ENCODE peak calls at places on chromosomes 3 and 15, in six cellular contexts. X is COR-L47; C is HS-27A; U is stimulated activated naive CD8-positive, alpha-beta T cell treated with anti-CD3 and anti-CD28 coated beads, Interleukin-15, Interleukin-2, amounts not matched to agents 100 U/mL and 50 U/mL, for 24 hours; P is T1000; G is HCT116. M is an unnamed sample.

GRCh38 chr15:38558714-38559059 is 5.9 kb downstream of the RASGRP1 start:
- DNase-seq in X (no peak), C (no peak), U (no peak), P (no peak), G (no peak), M (no peak)

GRCh38 chr3:143644370-143645089 is 203.7 kb downstream of the SLC9A9 start:
- DNase-seq in X (peak; percentile 86), C (peak; percentile 51), U (peak; percentile 17), P (peak; percentile 5), G (peak; percentile 47), M (peak; percentile 68)

GRCh38 chr3:196774191-196774820 is 34.6 kb downstream of the PAK2 start:
- DNase-seq in X (no peak), C (no peak), U (no peak), P (no peak), G (no peak), M (no peak)

GRCh38 chr15:73985101-73985873 is 6.8 kb downstream of the STOML1 start:
- DNase-seq in X (no peak), C (no peak), U (no peak), P (no peak), G (no peak), M (no peak)

GRCh38 chr3:25035511-25035910 is 392.6 kb upstream of the RARB start:
- DNase-seq in X (no peak), C (no peak), U (no peak), P (no peak), G (no peak), M (no peak)

GRCh38 chr15:90807074-90807646 is 61.2 kb upstream of the FURIN start:
- DNase-seq in X (no peak), C (no peak), U (no peak), P (no peak), G (no peak), M (no peak)

GRCh38 chr15:69272139-69272538 is 26.6 kb upstream of the PAQR5 start:
- DNase-seq in X (no peak), C (no peak), U (no peak), P (no peak), G (no peak), M (no peak)

GRCh38 chr3:33956211-33956610 is 157.8 kb downstream of the PDCD6IP start:
- DNase-seq in X (no peak), C (no peak), U (no peak), P (no peak), G (no peak), M (no peak)

GRCh38 chr15:61380270-61380669 is 151.2 kb upstream of the RORA start:
- DNase-seq in X (no peak), C (no peak), U (no peak), P (no peak), G (no peak), M (no peak)

GRCh38 chr15:38196116-38196515 is 56.5 kb upstream of the SPRED1 start:
- DNase-seq in X (no peak), C (no peak), U (no peak), P (no peak), G (no peak), M (no peak)

GRCh38 chr3:127747751-127748521 is 74.4 kb downstream of the MGLL start:
- DNase-seq in X (peak; percentile 32), C (peak; percentile 94), U (no peak), P (peak; percentile 58), G (no peak), M (no peak)

GRCh38 chr15:83300826-83301225 is 16.4 kb upstream of the BNC1 start:
- DNase-seq in X (no peak), C (no peak), U (no peak), P (no peak), G (no peak), M (no peak)

GRCh38 chr3:129732200-129732876 is 125.9 kb upstream of the PLXND1 start:
- DNase-seq in X (no peak), C (no peak), U (no peak), P (no peak), G (no peak), M (no peak)

GRCh38 chr3:8768364-8769087 is 887 bp downstream of the OXTR start:
- DNase-seq in X (no peak), C (no peak), U (peak; percentile 7), P (no peak), G (no peak), M (no peak)

GRCh38 chr3:12483872-12484197 is 445 bp upstream of the TSEN2 start:
- DNase-seq in X (no peak), C (no peak), U (no peak), P (no peak), G (no peak), M (no peak)

GRCh38 chr3:78728406-78729145 is 1039.2 kb downstream of the ROBO1 start:
- DNase-seq in X (peak; percentile 90), C (no peak), U (no peak), P (no peak), G (no peak), M (no peak)

GRCh38 chr3:66997560-66998074 is 490 bp upstream of the KBTBD8 start:
- DNase-seq in X (no peak), C (peak; percentile 80), U (peak; percentile 12), P (no peak), G (no peak), M (peak; percentile 85)

GRCh38 chr3:115537669-115538068 is 85.6 kb upstream of the GAP43 start:
- DNase-seq in X (no peak), C (no peak), U (no peak), P (no peak), G (no peak), M (no peak)

GRCh38 chr3:48716508-48716981 is 476 bp downstream of the IP6K2 start:
- DNase-seq in X (no peak), C (no peak), U (peak; percentile 27), P (no peak), G (no peak), M (peak; percentile 66)

GRCh38 chr3:126961191-126961790 is 21.6 kb upstream of the PLXNA1 start:
- DNase-seq in X (no peak), C (no peak), U (no peak), P (no peak), G (no peak), M (peak; percentile 16)